ENCODE peak calls at places on chromosomes 3 and 15, in eight cellular contexts. One of them, this sample, is unnamed.

GRCh38 chr3:197244751-197245150 is 53.7 kb downstream of the DLG1 start:
- DNase-seq in T-helper 2 cell: no peak
- DNase-seq in AG20443: no peak
- DNase-seq in activated naive CD4-positive, alpha-beta T cell treated with anti-CD3 and anti-CD28 coated beads, Interleukin-2, amount 50 U/mL, for 16 hours: no peak
- DNase-seq in adrenal gland: no peak
- DNase-seq in stimulated activated CD8-positive, alpha-beta memory T cell treated with anti-CD3 and anti-CD28 coated beads, Interleukin-7, amount 100 ng/mL, for 24 hours: no peak
- DNase-seq in left lung: no peak
- DNase-seq in left cardiac atrium: no peak
- DNase-seq in this sample: no peak

GRCh38 chr15:50187997-50188396 is 6.0 kb downstream of the SLC27A2 start:
- DNase-seq in AG20443: no peak
- DNase-seq in stimulated activated CD8-positive, alpha-beta memory T cell treated with anti-CD3 and anti-CD28 coated beads, Interleukin-7, amount 100 ng/mL, for 24 hours: no peak
- DNase-seq in left cardiac atrium: no peak
- DNase-seq in activated naive CD4-positive, alpha-beta T cell treated with anti-CD3 and anti-CD28 coated beads, Interleukin-2, amount 50 U/mL, for 16 hours: no peak
- DNase-seq in left lung: no peak
- DNase-seq in adrenal gland: no peak
- DNase-seq in T-helper 2 cell: no peak
- DNase-seq in this sample: no peak

GRCh38 chr3:147654827-147655226 is 245.7 kb downstream of the ZIC1 start:
- DNase-seq in activated naive CD4-positive, alpha-beta T cell treated with anti-CD3 and anti-CD28 coated beads, Interleukin-2, amount 50 U/mL, for 16 hours: no peak
- DNase-seq in T-helper 2 cell: no peak
- DNase-seq in stimulated activated CD8-positive, alpha-beta memory T cell treated with anti-CD3 and anti-CD28 coated beads, Interleukin-7, amount 100 ng/mL, for 24 hours: no peak
- DNase-seq in AG20443: peak; percentile 35
- DNase-seq in adrenal gland: no peak
- DNase-seq in left cardiac atrium: no peak
- DNase-seq in left lung: no peak
- DNase-seq in this sample: no peak

GRCh38 chr3:16601539-16602005 is 3.7 kb downstream of the DAZL start:
- DNase-seq in adrenal gland: no peak
- DNase-seq in left lung: no peak
- DNase-seq in activated naive CD4-positive, alpha-beta T cell treated with anti-CD3 and anti-CD28 coated beads, Interleukin-2, amount 50 U/mL, for 16 hours: no peak
- DNase-seq in T-helper 2 cell: no peak
- DNase-seq in AG20443: no peak
- DNase-seq in stimulated activated CD8-positive, alpha-beta memory T cell treated with anti-CD3 and anti-CD28 coated beads, Interleukin-7, amount 100 ng/mL, for 24 hours: no peak
- DNase-seq in left cardiac atrium: no peak
- DNase-seq in this sample: no peak

GRCh38 chr3:9251055-9251786 is 1.8 kb upstream of the SRGAP3 start:
- DNase-seq in left cardiac atrium: peak; percentile 31
- DNase-seq in adrenal gland: peak; percentile 59
- DNase-seq in stimulated activated CD8-positive, alpha-beta memory T cell treated with anti-CD3 and anti-CD28 coated beads, Interleukin-7, amount 100 ng/mL, for 24 hours: no peak
- DNase-seq in T-helper 2 cell: no peak
- DNase-seq in AG20443: no peak
- DNase-seq in left lung: no peak
- DNase-seq in activated naive CD4-positive, alpha-beta T cell treated with anti-CD3 and anti-CD28 coated beads, Interleukin-2, amount 50 U/mL, for 16 hours: no peak
- DNase-seq in this sample: no peak

GRCh38 chr3:194364652-194365434 is 4.7 kb downstream of the LRRC15 start:
- DNase-seq in adrenal gland: peak; percentile 62
- DNase-seq in left lung: no peak
- DNase-seq in left cardiac atrium: peak; percentile 43
- DNase-seq in stimulated activated CD8-positive, alpha-beta memory T cell treated with anti-CD3 and anti-CD28 coated beads, Interleukin-7, amount 100 ng/mL, for 24 hours: no peak
- DNase-seq in T-helper 2 cell: no peak
- DNase-seq in AG20443: peak; percentile 77
- DNase-seq in activated naive CD4-positive, alpha-beta T cell treated with anti-CD3 and anti-CD28 coated beads, Interleukin-2, amount 50 U/mL, for 16 hours: no peak
- DNase-seq in this sample: no peak

GRCh38 chr3:63984391-63984790 is 38.9 kb downstream of the PSMD6 start:
- DNase-seq in stimulated activated CD8-positive, alpha-beta memory T cell treated with anti-CD3 and anti-CD28 coated beads, Interleukin-7, amount 100 ng/mL, for 24 hours: no peak
- DNase-seq in left lung: no peak
- DNase-seq in adrenal gland: no peak
- DNase-seq in activated naive CD4-positive, alpha-beta T cell treated with anti-CD3 and anti-CD28 coated beads, Interleukin-2, amount 50 U/mL, for 16 hours: no peak
- DNase-seq in left cardiac atrium: no peak
- DNase-seq in AG20443: no peak
- DNase-seq in T-helper 2 cell: no peak
- DNase-seq in this sample: no peak

GRCh38 chr15:101111570-101112262 is 140.1 kb downstream of the CHSY1 start:
- DNase-seq in T-helper 2 cell: no peak
- DNase-seq in AG20443: no peak
- DNase-seq in stimulated activated CD8-positive, alpha-beta memory T cell treated with anti-CD3 and anti-CD28 coated beads, Interleukin-7, amount 100 ng/mL, for 24 hours: no peak
- DNase-seq in adrenal gland: no peak
- DNase-seq in left cardiac atrium: no peak
- DNase-seq in activated naive CD4-positive, alpha-beta T cell treated with anti-CD3 and anti-CD28 coated beads, Interleukin-2, amount 50 U/mL, for 16 hours: no peak
- DNase-seq in left lung: no peak
- DNase-seq in this sample: no peak

GRCh38 chr3:2198880-2199279 is 100.2 kb downstream of the CNTN4 start:
- DNase-seq in left lung: no peak
- DNase-seq in T-helper 2 cell: no peak
- DNase-seq in adrenal gland: no peak
- DNase-seq in stimulated activated CD8-positive, alpha-beta memory T cell treated with anti-CD3 and anti-CD28 coated beads, Interleukin-7, amount 100 ng/mL, for 24 hours: no peak
- DNase-seq in left cardiac atrium: no peak
- DNase-seq in AG20443: no peak
- DNase-seq in activated naive CD4-positive, alpha-beta T cell treated with anti-CD3 and anti-CD28 coated beads, Interleukin-2, amount 50 U/mL, for 16 hours: no peak
- DNase-seq in this sample: no peak

GRCh38 chr3:52851348-52851747 is 16.5 kb upstream of the MUSTN1 start:
- DNase-seq in T-helper 2 cell: no peak
- DNase-seq in left cardiac atrium: no peak
- DNase-seq in left lung: no peak
- DNase-seq in stimulated activated CD8-positive, alpha-beta memory T cell treated with anti-CD3 and anti-CD28 coated beads, Interleukin-7, amount 100 ng/mL, for 24 hours: no peak
- DNase-seq in AG20443: peak; percentile 64
- DNase-seq in adrenal gland: peak; percentile 76
- DNase-seq in activated naive CD4-positive, alpha-beta T cell treated with anti-CD3 and anti-CD28 coated beads, Interleukin-2, amount 50 U/mL, for 16 hours: no peak
- DNase-seq in this sample: peak; percentile 6

GRCh38 chr15:23482764-23483489 is 35.9 kb upstream of the GOLGA6L2 start:
- DNase-seq in AG20443: no peak
- DNase-seq in adrenal gland: no peak
- DNase-seq in stimulated activated CD8-positive, alpha-beta memory T cell treated with anti-CD3 and anti-CD28 coated beads, Interleukin-7, amount 100 ng/mL, for 24 hours: no peak
- DNase-seq in activated naive CD4-positive, alpha-beta T cell treated with anti-CD3 and anti-CD28 coated beads, Interleukin-2, amount 50 U/mL, for 16 hours: no peak
- DNase-seq in left cardiac atrium: no peak
- DNase-seq in T-helper 2 cell: no peak
- DNase-seq in left lung: no peak
- DNase-seq in this sample: no peak

GRCh38 chr3:97880267-97880666 is 58.5 kb downstream of the CRYBG3 start:
- DNase-seq in adrenal gland: no peak
- DNase-seq in stimulated activated CD8-positive, alpha-beta memory T cell treated with anti-CD3 and anti-CD28 coated beads, Interleukin-7, amount 100 ng/mL, for 24 hours: no peak
- DNase-seq in T-helper 2 cell: no peak
- DNase-seq in activated naive CD4-positive, alpha-beta T cell treated with anti-CD3 and anti-CD28 coated beads, Interleukin-2, amount 50 U/mL, for 16 hours: no peak
- DNase-seq in left lung: no peak
- DNase-seq in left cardiac atrium: no peak
- DNase-seq in AG20443: no peak
- DNase-seq in this sample: no peak

GRCh38 chr15:49830411-49830810 is 209.6 kb downstream of the DTWD1 start:
- DNase-seq in stimulated activated CD8-positive, alpha-beta memory T cell treated with anti-CD3 and anti-CD28 coated beads, Interleukin-7, amount 100 ng/mL, for 24 hours: no peak
- DNase-seq in activated naive CD4-positive, alpha-beta T cell treated with anti-CD3 and anti-CD28 coated beads, Interleukin-2, amount 50 U/mL, for 16 hours: no peak
- DNase-seq in left lung: no peak
- DNase-seq in adrenal gland: no peak
- DNase-seq in left cardiac atrium: no peak
- DNase-seq in T-helper 2 cell: no peak
- DNase-seq in AG20443: peak; percentile 39
- DNase-seq in this sample: no peak

GRCh38 chr15:84840741-84841429 is 23.7 kb downstream of the ALPK3 start:
- DNase-seq in adrenal gland: peak; percentile 95
- DNase-seq in AG20443: peak; percentile 90
- DNase-seq in left cardiac atrium: peak; percentile 76
- DNase-seq in stimulated activated CD8-positive, alpha-beta memory T cell treated with anti-CD3 and anti-CD28 coated beads, Interleukin-7, amount 100 ng/mL, for 24 hours: no peak
- DNase-seq in left lung: peak; percentile 76
- DNase-seq in T-helper 2 cell: no peak
- DNase-seq in activated naive CD4-positive, alpha-beta T cell treated with anti-CD3 and anti-CD28 coated beads, Interleukin-2, amount 50 U/mL, for 16 hours: no peak
- DNase-seq in this sample: no peak

GRCh38 chr3:129888739-129889138 is 4.8 kb downstream of the TMCC1 start:
- DNase-seq in left lung: no peak
- DNase-seq in activated naive CD4-positive, alpha-beta T cell treated with anti-CD3 and anti-CD28 coated beads, Interleukin-2, amount 50 U/mL, for 16 hours: no peak
- DNase-seq in AG20443: peak; percentile 70
- DNase-seq in adrenal gland: no peak
- DNase-seq in stimulated activated CD8-positive, alpha-beta memory T cell treated with anti-CD3 and anti-CD28 coated beads, Interleukin-7, amount 100 ng/mL, for 24 hours: no peak
- DNase-seq in T-helper 2 cell: no peak
- DNase-seq in left cardiac atrium: no peak
- DNase-seq in this sample: no peak

GRCh38 chr3:9204253-9205005 is 45.0 kb downstream of the SRGAP3 start:
- DNase-seq in T-helper 2 cell: no peak
- DNase-seq in stimulated activated CD8-positive, alpha-beta memory T cell treated with anti-CD3 and anti-CD28 coated beads, Interleukin-7, amount 100 ng/mL, for 24 hours: no peak
- DNase-seq in left lung: no peak
- DNase-seq in adrenal gland: peak; percentile 78
- DNase-seq in activated naive CD4-positive, alpha-beta T cell treated with anti-CD3 and anti-CD28 coated beads, Interleukin-2, amount 50 U/mL, for 16 hours: no peak
- DNase-seq in AG20443: no peak
- DNase-seq in left cardiac atrium: no peak
- DNase-seq in this sample: no peak

GRCh38 chr3:197426161-197426566 is 127.8 kb upstream of the DLG1 start:
- DNase-seq in left lung: no peak
- DNase-seq in activated naive CD4-positive, alpha-beta T cell treated with anti-CD3 and anti-CD28 coated beads, Interleukin-2, amount 50 U/mL, for 16 hours: no peak
- DNase-seq in adrenal gland: no peak
- DNase-seq in AG20443: no peak
- DNase-seq in left cardiac atrium: no peak
- DNase-seq in stimulated activated CD8-positive, alpha-beta memory T cell treated with anti-CD3 and anti-CD28 coated beads, Interleukin-7, amount 100 ng/mL, for 24 hours: no peak
- DNase-seq in T-helper 2 cell: no peak
- DNase-seq in this sample: no peak

GRCh38 chr3:150409125-150409526 is 1.0 kb downstream of the TSC22D2 start:
- DNase-seq in AG20443: no peak
- DNase-seq in T-helper 2 cell: no peak
- DNase-seq in adrenal gland: peak; percentile 74
- DNase-seq in left cardiac atrium: no peak
- DNase-seq in activated naive CD4-positive, alpha-beta T cell treated with anti-CD3 and anti-CD28 coated beads, Interleukin-2, amount 50 U/mL, for 16 hours: no peak
- DNase-seq in stimulated activated CD8-positive, alpha-beta memory T cell treated with anti-CD3 and anti-CD28 coated beads, Interleukin-7, amount 100 ng/mL, for 24 hours: no peak
- DNase-seq in left lung: no peak
- DNase-seq in this sample: no peak

GRCh38 chr15:32851619-32852416 is 134.0 kb downstream of the GREM1 start:
- DNase-seq in AG20443: peak; percentile 50
- DNase-seq in left lung: no peak
- DNase-seq in left cardiac atrium: no peak
- DNase-seq in adrenal gland: no peak
- DNase-seq in stimulated activated CD8-positive, alpha-beta memory T cell treated with anti-CD3 and anti-CD28 coated beads, Interleukin-7, amount 100 ng/mL, for 24 hours: no peak
- DNase-seq in T-helper 2 cell: no peak
- DNase-seq in activated naive CD4-positive, alpha-beta T cell treated with anti-CD3 and anti-CD28 coated beads, Interleukin-2, amount 50 U/mL, for 16 hours: no peak
- DNase-seq in this sample: no peak

GRCh38 chr3:43932921-43933320 is 242.2 kb downstream of the ABHD5 start:
- DNase-seq in adrenal gland: no peak
- DNase-seq in stimulated activated CD8-positive, alpha-beta memory T cell treated with anti-CD3 and anti-CD28 coated beads, Interleukin-7, amount 100 ng/mL, for 24 hours: no peak
- DNase-seq in left lung: no peak
- DNase-seq in activated naive CD4-positive, alpha-beta T cell treated with anti-CD3 and anti-CD28 coated beads, Interleukin-2, amount 50 U/mL, for 16 hours: no peak
- DNase-seq in T-helper 2 cell: no peak
- DNase-seq in left cardiac atrium: no peak
- DNase-seq in AG20443: peak; percentile 39
- DNase-seq in this sample: no peak

GRCh38 chr3:51391566-51392300 is 648 bp downstream of the RBM15B start:
- DNase-seq in left cardiac atrium: peak; percentile 40
- DNase-seq in stimulated activated CD8-positive, alpha-beta memory T cell treated with anti-CD3 and anti-CD28 coated beads, Interleukin-7, amount 100 ng/mL, for 24 hours: no peak
- DNase-seq in left lung: peak; percentile 89
- DNase-seq in T-helper 2 cell: peak; percentile 17
- DNase-seq in activated naive CD4-positive, alpha-beta T cell treated with anti-CD3 and anti-CD28 coated beads, Interleukin-2, amount 50 U/mL, for 16 hours: peak; percentile 60
- DNase-seq in AG20443: peak; percentile 52
- DNase-seq in adrenal gland: peak; percentile 62
- DNase-seq in this sample: no peak

GRCh38 chr3:133283958-133284807 is 115.7 kb upstream of the BFSP2 start:
- DNase-seq in T-helper 2 cell: no peak
- DNase-seq in adrenal gland: no peak
- DNase-seq in left lung: no peak
- DNase-seq in activated naive CD4-positive, alpha-beta T cell treated with anti-CD3 and anti-CD28 coated beads, Interleukin-2, amount 50 U/mL, for 16 hours: no peak
- DNase-seq in stimulated activated CD8-positive, alpha-beta memory T cell treated with anti-CD3 and anti-CD28 coated beads, Interleukin-7, amount 100 ng/mL, for 24 hours: no peak
- DNase-seq in AG20443: peak; percentile 23
- DNase-seq in left cardiac atrium: no peak
- DNase-seq in this sample: no peak

GRCh38 chr15:74202461-74203401 is at the start of gene STRA6:
- DNase-seq in T-helper 2 cell: no peak
- DNase-seq in activated naive CD4-positive, alpha-beta T cell treated with anti-CD3 and anti-CD28 coated beads, Interleukin-2, amount 50 U/mL, for 16 hours: no peak
- DNase-seq in left cardiac atrium: no peak
- DNase-seq in stimulated activated CD8-positive, alpha-beta memory T cell treated with anti-CD3 and anti-CD28 coated beads, Interleukin-7, amount 100 ng/mL, for 24 hours: no peak
- DNase-seq in left lung: peak; percentile 77
- DNase-seq in AG20443: no peak
- DNase-seq in adrenal gland: peak; percentile 72
- DNase-seq in this sample: no peak

GRCh38 chr15:60390931-60391501 is 6.8 kb downstream of the ANXA2 start:
- DNase-seq in activated naive CD4-positive, alpha-beta T cell treated with anti-CD3 and anti-CD28 coated beads, Interleukin-2, amount 50 U/mL, for 16 hours: no peak
- DNase-seq in stimulated activated CD8-positive, alpha-beta memory T cell treated with anti-CD3 and anti-CD28 coated beads, Interleukin-7, amount 100 ng/mL, for 24 hours: no peak
- DNase-seq in left lung: no peak
- DNase-seq in T-helper 2 cell: no peak
- DNase-seq in AG20443: peak; percentile 74
- DNase-seq in left cardiac atrium: peak; percentile 58
- DNase-seq in adrenal gland: peak; percentile 83
- DNase-seq in this sample: no peak

GRCh38 chr3:172098698-172099494 is 59.5 kb downstream of the FNDC3B start:
- DNase-seq in stimulated activated CD8-positive, alpha-beta memory T cell treated with anti-CD3 and anti-CD28 coated beads, Interleukin-7, amount 100 ng/mL, for 24 hours: no peak
- DNase-seq in activated naive CD4-positive, alpha-beta T cell treated with anti-CD3 and anti-CD28 coated beads, Interleukin-2, amount 50 U/mL, for 16 hours: no peak
- DNase-seq in adrenal gland: no peak
- DNase-seq in AG20443: no peak
- DNase-seq in T-helper 2 cell: no peak
- DNase-seq in left lung: no peak
- DNase-seq in left cardiac atrium: no peak
- DNase-seq in this sample: no peak

GRCh38 chr3:151903501-151903991 is 30.1 kb downstream of the SUCNR1 start:
- DNase-seq in T-helper 2 cell: no peak
- DNase-seq in stimulated activated CD8-positive, alpha-beta memory T cell treated with anti-CD3 and anti-CD28 coated beads, Interleukin-7, amount 100 ng/mL, for 24 hours: no peak
- DNase-seq in AG20443: peak; percentile 29
- DNase-seq in adrenal gland: peak; percentile 58
- DNase-seq in left cardiac atrium: no peak
- DNase-seq in left lung: no peak
- DNase-seq in activated naive CD4-positive, alpha-beta T cell treated with anti-CD3 and anti-CD28 coated beads, Interleukin-2, amount 50 U/mL, for 16 hours: no peak
- DNase-seq in this sample: no peak

GRCh38 chr3:61564405-61565059 is 3.2 kb downstream of the PTPRG start:
- DNase-seq in AG20443: peak; percentile 86
- DNase-seq in left lung: peak; percentile 92
- DNase-seq in adrenal gland: peak; percentile 87
- DNase-seq in activated naive CD4-positive, alpha-beta T cell treated with anti-CD3 and anti-CD28 coated beads, Interleukin-2, amount 50 U/mL, for 16 hours: no peak
- DNase-seq in T-helper 2 cell: no peak
- DNase-seq in left cardiac atrium: peak; percentile 89
- DNase-seq in stimulated activated CD8-positive, alpha-beta memory T cell treated with anti-CD3 and anti-CD28 coated beads, Interleukin-7, amount 100 ng/mL, for 24 hours: no peak
- DNase-seq in this sample: no peak

GRCh38 chr3:43892535-43892934 is 201.8 kb downstream of the ABHD5 start:
- DNase-seq in activated naive CD4-positive, alpha-beta T cell treated with anti-CD3 and anti-CD28 coated beads, Interleukin-2, amount 50 U/mL, for 16 hours: no peak
- DNase-seq in stimulated activated CD8-positive, alpha-beta memory T cell treated with anti-CD3 and anti-CD28 coated beads, Interleukin-7, amount 100 ng/mL, for 24 hours: no peak
- DNase-seq in AG20443: no peak
- DNase-seq in adrenal gland: no peak
- DNase-seq in left cardiac atrium: no peak
- DNase-seq in left lung: no peak
- DNase-seq in T-helper 2 cell: no peak
- DNase-seq in this sample: peak; percentile 16

GRCh38 chr3:3627104-3627503 is 172.1 kb upstream of the LRRN1 start:
- DNase-seq in left lung: no peak
- DNase-seq in AG20443: no peak
- DNase-seq in left cardiac atrium: no peak
- DNase-seq in adrenal gland: no peak
- DNase-seq in stimulated activated CD8-positive, alpha-beta memory T cell treated with anti-CD3 and anti-CD28 coated beads, Interleukin-7, amount 100 ng/mL, for 24 hours: no peak
- DNase-seq in activated naive CD4-positive, alpha-beta T cell treated with anti-CD3 and anti-CD28 coated beads, Interleukin-2, amount 50 U/mL, for 16 hours: no peak
- DNase-seq in T-helper 2 cell: no peak
- DNase-seq in this sample: no peak

GRCh38 chr3:30693470-30694120 is 87.2 kb downstream of the TGFBR2 start:
- DNase-seq in AG20443: peak; percentile 73
- DNase-seq in T-helper 2 cell: no peak
- DNase-seq in stimulated activated CD8-positive, alpha-beta memory T cell treated with anti-CD3 and anti-CD28 coated beads, Interleukin-7, amount 100 ng/mL, for 24 hours: no peak
- DNase-seq in adrenal gland: no peak
- DNase-seq in left lung: no peak
- DNase-seq in left cardiac atrium: no peak
- DNase-seq in activated naive CD4-positive, alpha-beta T cell treated with anti-CD3 and anti-CD28 coated beads, Interleukin-2, amount 50 U/mL, for 16 hours: peak; percentile 47
- DNase-seq in this sample: no peak

GRCh38 chr3:98900265-98901031 is 1.0 kb downstream of the DCBLD2 start:
- DNase-seq in adrenal gland: no peak
- DNase-seq in left lung: no peak
- DNase-seq in T-helper 2 cell: no peak
- DNase-seq in left cardiac atrium: no peak
- DNase-seq in stimulated activated CD8-positive, alpha-beta memory T cell treated with anti-CD3 and anti-CD28 coated beads, Interleukin-7, amount 100 ng/mL, for 24 hours: no peak
- DNase-seq in AG20443: no peak
- DNase-seq in activated naive CD4-positive, alpha-beta T cell treated with anti-CD3 and anti-CD28 coated beads, Interleukin-2, amount 50 U/mL, for 16 hours: no peak
- DNase-seq in this sample: no peak

GRCh38 chr3:13087320-13087985 is 14.2 kb upstream of the IQSEC1 start:
- DNase-seq in adrenal gland: no peak
- DNase-seq in activated naive CD4-positive, alpha-beta T cell treated with anti-CD3 and anti-CD28 coated beads, Interleukin-2, amount 50 U/mL, for 16 hours: no peak
- DNase-seq in AG20443: no peak
- DNase-seq in T-helper 2 cell: no peak
- DNase-seq in left lung: no peak
- DNase-seq in left cardiac atrium: no peak
- DNase-seq in stimulated activated CD8-positive, alpha-beta memory T cell treated with anti-CD3 and anti-CD28 coated beads, Interleukin-7, amount 100 ng/mL, for 24 hours: no peak
- DNase-seq in this sample: no peak

GRCh38 chr3:38925351-38925750 is 109.3 kb upstream of the SCN10A start:
- DNase-seq in AG20443: no peak
- DNase-seq in adrenal gland: no peak
- DNase-seq in left lung: no peak
- DNase-seq in stimulated activated CD8-positive, alpha-beta memory T cell treated with anti-CD3 and anti-CD28 coated beads, Interleukin-7, amount 100 ng/mL, for 24 hours: no peak
- DNase-seq in T-helper 2 cell: no peak
- DNase-seq in activated naive CD4-positive, alpha-beta T cell treated with anti-CD3 and anti-CD28 coated beads, Interleukin-2, amount 50 U/mL, for 16 hours: no peak
- DNase-seq in left cardiac atrium: no peak
- DNase-seq in this sample: no peak

GRCh38 chr3:115092220-115092791 is 54.8 kb downstream of the ZBTB20 start:
- DNase-seq in adrenal gland: peak; percentile 89
- DNase-seq in left lung: no peak
- DNase-seq in stimulated activated CD8-positive, alpha-beta memory T cell treated with anti-CD3 and anti-CD28 coated beads, Interleukin-7, amount 100 ng/mL, for 24 hours: peak; percentile 22
- DNase-seq in T-helper 2 cell: peak; percentile 33
- DNase-seq in activated naive CD4-positive, alpha-beta T cell treated with anti-CD3 and anti-CD28 coated beads, Interleukin-2, amount 50 U/mL, for 16 hours: peak; percentile 64
- DNase-seq in left cardiac atrium: peak; percentile 61
- DNase-seq in AG20443: peak; percentile 79
- DNase-seq in this sample: peak; percentile 13